ENCODE peak calls at places on chromosomes 5 and 9, in five cellular contexts. One of them, this sample, is unnamed.

GRCh38 chr9:82333671-82334070 is 345.1 kb downstream of the SPATA31D1 start:
- DNase-seq in NCI-H774: no peak
- DNase-seq in iPS DF 19.7: no peak
- DNase-seq in left cardiac atrium: no peak
- DNase-seq in body of pancreas: no peak
- DNase-seq in this sample: no peak

GRCh38 chr5:17114233-17114632 is 103.2 kb upstream of the BASP1 start:
- DNase-seq in NCI-H774: no peak
- DNase-seq in iPS DF 19.7: no peak
- DNase-seq in left cardiac atrium: no peak
- DNase-seq in body of pancreas: no peak
- DNase-seq in this sample: no peak

GRCh38 chr9:134602547-134603362 is 38.8 kb upstream of the COL5A1 start:
- DNase-seq in NCI-H774: no peak
- DNase-seq in iPS DF 19.7: no peak
- DNase-seq in left cardiac atrium: peak; percentile 74
- DNase-seq in body of pancreas: peak; percentile 26
- DNase-seq in this sample: peak; percentile 64

GRCh38 chr5:181160144-181160754 is 12.9 kb downstream of the OR2V2 start:
- DNase-seq in NCI-H774: no peak
- DNase-seq in iPS DF 19.7: no peak
- DNase-seq in left cardiac atrium: peak; percentile 48
- DNase-seq in body of pancreas: no peak
- DNase-seq in this sample: no peak

GRCh38 chr9:78857371-78858225 is 560.7 kb downstream of the PSAT1 start:
- DNase-seq in NCI-H774: no peak
- DNase-seq in iPS DF 19.7: no peak
- DNase-seq in left cardiac atrium: no peak
- DNase-seq in body of pancreas: no peak
- DNase-seq in this sample: no peak

GRCh38 chr5:110880413-110880812 is 141.6 kb downstream of the SLC25A46 start:
- DNase-seq in NCI-H774: no peak
- DNase-seq in iPS DF 19.7: no peak
- DNase-seq in left cardiac atrium: no peak
- DNase-seq in body of pancreas: peak; percentile 9
- DNase-seq in this sample: peak; percentile 64

GRCh38 chr5:174314261-174314660 is 268.8 kb downstream of the NSG2 start:
- DNase-seq in NCI-H774: no peak
- DNase-seq in iPS DF 19.7: no peak
- DNase-seq in left cardiac atrium: no peak
- DNase-seq in body of pancreas: no peak
- DNase-seq in this sample: peak; percentile 28

GRCh38 chr5:9787813-9788600 is 157.9 kb upstream of the TAS2R1 start:
- DNase-seq in NCI-H774: no peak
- DNase-seq in iPS DF 19.7: no peak
- DNase-seq in left cardiac atrium: no peak
- DNase-seq in body of pancreas: no peak
- DNase-seq in this sample: no peak

GRCh38 chr5:10257870-10258269 is 7.8 kb downstream of the CCT5 start:
- DNase-seq in NCI-H774: no peak
- DNase-seq in iPS DF 19.7: no peak
- DNase-seq in left cardiac atrium: no peak
- DNase-seq in body of pancreas: no peak
- DNase-seq in this sample: no peak

GRCh38 chr9:99576002-99576401 is 245.7 kb upstream of the NR4A3 start:
- DNase-seq in NCI-H774: no peak
- DNase-seq in iPS DF 19.7: no peak
- DNase-seq in left cardiac atrium: no peak
- DNase-seq in body of pancreas: no peak
- DNase-seq in this sample: no peak

GRCh38 chr5:56516441-56516840 is 283.3 kb upstream of the ANKRD55 start:
- DNase-seq in NCI-H774: no peak
- DNase-seq in iPS DF 19.7: no peak
- DNase-seq in left cardiac atrium: no peak
- DNase-seq in body of pancreas: no peak
- DNase-seq in this sample: no peak

GRCh38 chr9:124835026-124835501 is 18.2 kb upstream of the WDR38 start:
- DNase-seq in NCI-H774: no peak
- DNase-seq in iPS DF 19.7: no peak
- DNase-seq in left cardiac atrium: peak; percentile 87
- DNase-seq in body of pancreas: peak; percentile 92
- DNase-seq in this sample: peak; percentile 75

GRCh38 chr5:180601591-180602480 is 10.5 kb upstream of the SCGB3A1 start:
- DNase-seq in NCI-H774: no peak
- DNase-seq in iPS DF 19.7: no peak
- DNase-seq in left cardiac atrium: no peak
- DNase-seq in body of pancreas: no peak
- DNase-seq in this sample: peak; percentile 38

GRCh38 chr9:113886003-113886324 is 9.9 kb downstream of the ZNF618 start:
- DNase-seq in NCI-H774: no peak
- DNase-seq in iPS DF 19.7: no peak
- DNase-seq in left cardiac atrium: no peak
- DNase-seq in body of pancreas: no peak
- DNase-seq in this sample: no peak

This sample was measured in ureter.